ENCODE peak calls at places on chromosomes 13 and 19, in six cellular contexts. One of them, this sample, is unnamed.

GRCh38 chr19:14632286-14632685 is 42.4 kb downstream of the ADGRE3 start:
- ATAC-seq in stimulated activated naive CD8-positive, alpha-beta T cell treated with anti-CD3 and anti-CD28 coated beads, Interleukin-15, amount 100 ng/mL, for 72 hours: peak
- ATAC-seq in heart left ventricle: no peak
- ATAC-seq in activated CD8-positive, alpha-beta T cell treated with anti-CD3 and anti-CD28 coated beads for 36 hours: peak
- ATAC-seq in GM12878: peak
- ATAC-seq in sciatic nerve: no peak
- ATAC-seq in this sample: peak

GRCh38 chr19:10552596-10553053 is 8.9 kb downstream of the ATG4D start:
- ATAC-seq in stimulated activated naive CD8-positive, alpha-beta T cell treated with anti-CD3 and anti-CD28 coated beads, Interleukin-15, amount 100 ng/mL, for 72 hours: no peak
- ATAC-seq in sciatic nerve: peak
- ATAC-seq in activated CD8-positive, alpha-beta T cell treated with anti-CD3 and anti-CD28 coated beads for 36 hours: no peak
- ATAC-seq in GM12878: peak
- ATAC-seq in heart left ventricle: peak
- ATAC-seq in this sample: no peak

GRCh38 chr13:35856721-35857346 is 274.3 kb downstream of the DCLK1 start:
- ATAC-seq in heart left ventricle: peak
- ATAC-seq in activated CD8-positive, alpha-beta T cell treated with anti-CD3 and anti-CD28 coated beads for 36 hours: no peak
- ATAC-seq in stimulated activated naive CD8-positive, alpha-beta T cell treated with anti-CD3 and anti-CD28 coated beads, Interleukin-15, amount 100 ng/mL, for 72 hours: no peak
- ATAC-seq in GM12878: no peak
- ATAC-seq in sciatic nerve: no peak
- ATAC-seq in this sample: no peak

GRCh38 chr13:101327844-101328243 is 88.5 kb downstream of the NALCN start:
- ATAC-seq in heart left ventricle: no peak
- ATAC-seq in sciatic nerve: no peak
- ATAC-seq in stimulated activated naive CD8-positive, alpha-beta T cell treated with anti-CD3 and anti-CD28 coated beads, Interleukin-15, amount 100 ng/mL, for 72 hours: no peak
- ATAC-seq in activated CD8-positive, alpha-beta T cell treated with anti-CD3 and anti-CD28 coated beads for 36 hours: no peak
- ATAC-seq in GM12878: no peak
- ATAC-seq in this sample: no peak

GRCh38 chr19:49691243-49692101 is 556 bp downstream of the CPT1C start:
- ATAC-seq in activated CD8-positive, alpha-beta T cell treated with anti-CD3 and anti-CD28 coated beads for 36 hours: peak
- ATAC-seq in sciatic nerve: peak
- ATAC-seq in heart left ventricle: peak
- ATAC-seq in GM12878: no peak
- ATAC-seq in stimulated activated naive CD8-positive, alpha-beta T cell treated with anti-CD3 and anti-CD28 coated beads, Interleukin-15, amount 100 ng/mL, for 72 hours: peak
- ATAC-seq in this sample: peak

GRCh38 chr19:3881272-3882040 is 971 bp downstream of the ATCAY start:
- ATAC-seq in heart left ventricle: no peak
- ATAC-seq in activated CD8-positive, alpha-beta T cell treated with anti-CD3 and anti-CD28 coated beads for 36 hours: no peak
- ATAC-seq in stimulated activated naive CD8-positive, alpha-beta T cell treated with anti-CD3 and anti-CD28 coated beads, Interleukin-15, amount 100 ng/mL, for 72 hours: no peak
- ATAC-seq in sciatic nerve: no peak
- ATAC-seq in GM12878: no peak
- ATAC-seq in this sample: no peak

GRCh38 chr13:73914119-73914518 is 220.1 kb downstream of the KLF12 start:
- ATAC-seq in activated CD8-positive, alpha-beta T cell treated with anti-CD3 and anti-CD28 coated beads for 36 hours: no peak
- ATAC-seq in sciatic nerve: peak
- ATAC-seq in GM12878: peak
- ATAC-seq in heart left ventricle: no peak
- ATAC-seq in stimulated activated naive CD8-positive, alpha-beta T cell treated with anti-CD3 and anti-CD28 coated beads, Interleukin-15, amount 100 ng/mL, for 72 hours: no peak
- ATAC-seq in this sample: peak

GRCh38 chr19:1591421-1592022 is 1.1 kb downstream of the MBD3 start:
- ATAC-seq in activated CD8-positive, alpha-beta T cell treated with anti-CD3 and anti-CD28 coated beads for 36 hours: no peak
- ATAC-seq in sciatic nerve: no peak
- ATAC-seq in heart left ventricle: no peak
- ATAC-seq in GM12878: peak
- ATAC-seq in stimulated activated naive CD8-positive, alpha-beta T cell treated with anti-CD3 and anti-CD28 coated beads, Interleukin-15, amount 100 ng/mL, for 72 hours: no peak
- ATAC-seq in this sample: no peak

GRCh38 chr13:67224148-67224846 is 5.8 kb downstream of the PCDH9 start:
- ATAC-seq in heart left ventricle: peak
- ATAC-seq in stimulated activated naive CD8-positive, alpha-beta T cell treated with anti-CD3 and anti-CD28 coated beads, Interleukin-15, amount 100 ng/mL, for 72 hours: peak
- ATAC-seq in GM12878: peak
- ATAC-seq in activated CD8-positive, alpha-beta T cell treated with anti-CD3 and anti-CD28 coated beads for 36 hours: peak
- ATAC-seq in sciatic nerve: peak
- ATAC-seq in this sample: no peak

GRCh38 chr19:14683439-14683838 is 6.4 kb upstream of the ZNF333 start:
- ATAC-seq in sciatic nerve: no peak
- ATAC-seq in activated CD8-positive, alpha-beta T cell treated with anti-CD3 and anti-CD28 coated beads for 36 hours: no peak
- ATAC-seq in GM12878: no peak
- ATAC-seq in heart left ventricle: peak
- ATAC-seq in stimulated activated naive CD8-positive, alpha-beta T cell treated with anti-CD3 and anti-CD28 coated beads, Interleukin-15, amount 100 ng/mL, for 72 hours: no peak
- ATAC-seq in this sample: no peak

GRCh38 chr19:10874019-10874418 is 2.7 kb downstream of the CARM1 start:
- ATAC-seq in stimulated activated naive CD8-positive, alpha-beta T cell treated with anti-CD3 and anti-CD28 coated beads, Interleukin-15, amount 100 ng/mL, for 72 hours: no peak
- ATAC-seq in activated CD8-positive, alpha-beta T cell treated with anti-CD3 and anti-CD28 coated beads for 36 hours: no peak
- ATAC-seq in heart left ventricle: no peak
- ATAC-seq in GM12878: no peak
- ATAC-seq in sciatic nerve: no peak
- ATAC-seq in this sample: no peak

GRCh38 chr13:48727252-48728011 is 73.7 kb downstream of the CYSLTR2 start:
- ATAC-seq in activated CD8-positive, alpha-beta T cell treated with anti-CD3 and anti-CD28 coated beads for 36 hours: no peak
- ATAC-seq in heart left ventricle: peak
- ATAC-seq in GM12878: peak
- ATAC-seq in sciatic nerve: peak
- ATAC-seq in stimulated activated naive CD8-positive, alpha-beta T cell treated with anti-CD3 and anti-CD28 coated beads, Interleukin-15, amount 100 ng/mL, for 72 hours: no peak
- ATAC-seq in this sample: no peak

GRCh38 chr19:10670187-10670586 is 16.0 kb downstream of the ILF3 start:
- ATAC-seq in stimulated activated naive CD8-positive, alpha-beta T cell treated with anti-CD3 and anti-CD28 coated beads, Interleukin-15, amount 100 ng/mL, for 72 hours: no peak
- ATAC-seq in activated CD8-positive, alpha-beta T cell treated with anti-CD3 and anti-CD28 coated beads for 36 hours: no peak
- ATAC-seq in heart left ventricle: peak
- ATAC-seq in GM12878: no peak
- ATAC-seq in sciatic nerve: peak
- ATAC-seq in this sample: no peak

GRCh38 chr19:10433131-10433536 is 12.8 kb downstream of the PDE4A start:
- ATAC-seq in activated CD8-positive, alpha-beta T cell treated with anti-CD3 and anti-CD28 coated beads for 36 hours: peak
- ATAC-seq in heart left ventricle: peak
- ATAC-seq in sciatic nerve: no peak
- ATAC-seq in stimulated activated naive CD8-positive, alpha-beta T cell treated with anti-CD3 and anti-CD28 coated beads, Interleukin-15, amount 100 ng/mL, for 72 hours: no peak
- ATAC-seq in GM12878: no peak
- ATAC-seq in this sample: no peak

GRCh38 chr19:989381-990081 is 5.4 kb downstream of the WDR18 start:
- ATAC-seq in GM12878: no peak
- ATAC-seq in stimulated activated naive CD8-positive, alpha-beta T cell treated with anti-CD3 and anti-CD28 coated beads, Interleukin-15, amount 100 ng/mL, for 72 hours: peak
- ATAC-seq in sciatic nerve: no peak
- ATAC-seq in activated CD8-positive, alpha-beta T cell treated with anti-CD3 and anti-CD28 coated beads for 36 hours: no peak
- ATAC-seq in heart left ventricle: no peak
- ATAC-seq in this sample: no peak

GRCh38 chr13:24672141-24673132 is 7.8 kb upstream of the ATP12A start:
- ATAC-seq in heart left ventricle: no peak
- ATAC-seq in stimulated activated naive CD8-positive, alpha-beta T cell treated with anti-CD3 and anti-CD28 coated beads, Interleukin-15, amount 100 ng/mL, for 72 hours: no peak
- ATAC-seq in activated CD8-positive, alpha-beta T cell treated with anti-CD3 and anti-CD28 coated beads for 36 hours: no peak
- ATAC-seq in GM12878: no peak
- ATAC-seq in sciatic nerve: no peak
- ATAC-seq in this sample: no peak

GRCh38 chr13:36395280-36395679 is 37.0 kb upstream of the CCNA1 start:
- ATAC-seq in activated CD8-positive, alpha-beta T cell treated with anti-CD3 and anti-CD28 coated beads for 36 hours: no peak
- ATAC-seq in stimulated activated naive CD8-positive, alpha-beta T cell treated with anti-CD3 and anti-CD28 coated beads, Interleukin-15, amount 100 ng/mL, for 72 hours: no peak
- ATAC-seq in heart left ventricle: peak
- ATAC-seq in GM12878: peak
- ATAC-seq in sciatic nerve: peak
- ATAC-seq in this sample: no peak

GRCh38 chr13:40432018-40432978 is 234.1 kb downstream of the FOXO1 start:
- ATAC-seq in GM12878: peak
- ATAC-seq in activated CD8-positive, alpha-beta T cell treated with anti-CD3 and anti-CD28 coated beads for 36 hours: peak
- ATAC-seq in stimulated activated naive CD8-positive, alpha-beta T cell treated with anti-CD3 and anti-CD28 coated beads, Interleukin-15, amount 100 ng/mL, for 72 hours: peak
- ATAC-seq in heart left ventricle: peak
- ATAC-seq in sciatic nerve: peak
- ATAC-seq in this sample: peak

GRCh38 chr13:91417660-91418325 is 19.4 kb downstream of the GPC5 start:
- ATAC-seq in GM12878: peak
- ATAC-seq in stimulated activated naive CD8-positive, alpha-beta T cell treated with anti-CD3 and anti-CD28 coated beads, Interleukin-15, amount 100 ng/mL, for 72 hours: peak
- ATAC-seq in activated CD8-positive, alpha-beta T cell treated with anti-CD3 and anti-CD28 coated beads for 36 hours: no peak
- ATAC-seq in sciatic nerve: no peak
- ATAC-seq in heart left ventricle: no peak
- ATAC-seq in this sample: no peak

GRCh38 chr19:37928527-37929286 is 21.7 kb downstream of the SIPA1L3 start:
- ATAC-seq in activated CD8-positive, alpha-beta T cell treated with anti-CD3 and anti-CD28 coated beads for 36 hours: no peak
- ATAC-seq in stimulated activated naive CD8-positive, alpha-beta T cell treated with anti-CD3 and anti-CD28 coated beads, Interleukin-15, amount 100 ng/mL, for 72 hours: no peak
- ATAC-seq in GM12878: peak
- ATAC-seq in heart left ventricle: no peak
- ATAC-seq in sciatic nerve: no peak
- ATAC-seq in this sample: peak

GRCh38 chr19:40411958-40412499 is 1.1 kb downstream of the PRX start:
- ATAC-seq in sciatic nerve: no peak
- ATAC-seq in GM12878: no peak
- ATAC-seq in activated CD8-positive, alpha-beta T cell treated with anti-CD3 and anti-CD28 coated beads for 36 hours: no peak
- ATAC-seq in heart left ventricle: peak
- ATAC-seq in stimulated activated naive CD8-positive, alpha-beta T cell treated with anti-CD3 and anti-CD28 coated beads, Interleukin-15, amount 100 ng/mL, for 72 hours: no peak
- ATAC-seq in this sample: no peak

GRCh38 chr13:113545931-113546516 is 38.5 kb upstream of the TFDP1 start:
- ATAC-seq in GM12878: no peak
- ATAC-seq in sciatic nerve: peak
- ATAC-seq in stimulated activated naive CD8-positive, alpha-beta T cell treated with anti-CD3 and anti-CD28 coated beads, Interleukin-15, amount 100 ng/mL, for 72 hours: peak
- ATAC-seq in activated CD8-positive, alpha-beta T cell treated with anti-CD3 and anti-CD28 coated beads for 36 hours: no peak
- ATAC-seq in heart left ventricle: peak
- ATAC-seq in this sample: no peak

GRCh38 chr13:46355088-46355468 is 32.0 kb downstream of the RUBCNL start:
- ATAC-seq in activated CD8-positive, alpha-beta T cell treated with anti-CD3 and anti-CD28 coated beads for 36 hours: peak
- ATAC-seq in sciatic nerve: no peak
- ATAC-seq in heart left ventricle: no peak
- ATAC-seq in GM12878: no peak
- ATAC-seq in stimulated activated naive CD8-positive, alpha-beta T cell treated with anti-CD3 and anti-CD28 coated beads, Interleukin-15, amount 100 ng/mL, for 72 hours: no peak
- ATAC-seq in this sample: no peak

GRCh38 chr13:55439450-55439849 is 1701.3 kb upstream of the PRR20A start:
- ATAC-seq in stimulated activated naive CD8-positive, alpha-beta T cell treated with anti-CD3 and anti-CD28 coated beads, Interleukin-15, amount 100 ng/mL, for 72 hours: no peak
- ATAC-seq in sciatic nerve: no peak
- ATAC-seq in GM12878: no peak
- ATAC-seq in heart left ventricle: no peak
- ATAC-seq in activated CD8-positive, alpha-beta T cell treated with anti-CD3 and anti-CD28 coated beads for 36 hours: no peak
- ATAC-seq in this sample: no peak

GRCh38 chr19:45187421-45188100 is 9.0 kb downstream of the BLOC1S3 start:
- ATAC-seq in activated CD8-positive, alpha-beta T cell treated with anti-CD3 and anti-CD28 coated beads for 36 hours: peak
- ATAC-seq in heart left ventricle: peak
- ATAC-seq in stimulated activated naive CD8-positive, alpha-beta T cell treated with anti-CD3 and anti-CD28 coated beads, Interleukin-15, amount 100 ng/mL, for 72 hours: peak
- ATAC-seq in sciatic nerve: no peak
- ATAC-seq in GM12878: peak
- ATAC-seq in this sample: peak

GRCh38 chr13:41500501-41500900 is 43.2 kb downstream of the RGCC start:
- ATAC-seq in heart left ventricle: peak
- ATAC-seq in GM12878: peak
- ATAC-seq in stimulated activated naive CD8-positive, alpha-beta T cell treated with anti-CD3 and anti-CD28 coated beads, Interleukin-15, amount 100 ng/mL, for 72 hours: peak
- ATAC-seq in sciatic nerve: peak
- ATAC-seq in activated CD8-positive, alpha-beta T cell treated with anti-CD3 and anti-CD28 coated beads for 36 hours: peak
- ATAC-seq in this sample: peak

GRCh38 chr13:21534760-21535159 is 69.2 kb downstream of the MICU2 start:
- ATAC-seq in activated CD8-positive, alpha-beta T cell treated with anti-CD3 and anti-CD28 coated beads for 36 hours: no peak
- ATAC-seq in sciatic nerve: no peak
- ATAC-seq in stimulated activated naive CD8-positive, alpha-beta T cell treated with anti-CD3 and anti-CD28 coated beads, Interleukin-15, amount 100 ng/mL, for 72 hours: no peak
- ATAC-seq in GM12878: no peak
- ATAC-seq in heart left ventricle: no peak
- ATAC-seq in this sample: no peak

GRCh38 chr13:98467263-98467985 is 109.5 kb downstream of the STK24 start:
- ATAC-seq in stimulated activated naive CD8-positive, alpha-beta T cell treated with anti-CD3 and anti-CD28 coated beads, Interleukin-15, amount 100 ng/mL, for 72 hours: no peak
- ATAC-seq in heart left ventricle: peak
- ATAC-seq in activated CD8-positive, alpha-beta T cell treated with anti-CD3 and anti-CD28 coated beads for 36 hours: no peak
- ATAC-seq in sciatic nerve: no peak
- ATAC-seq in GM12878: no peak
- ATAC-seq in this sample: no peak

GRCh38 chr19:42191855-42192254 is 25.6 kb downstream of the DEDD2 start:
- ATAC-seq in activated CD8-positive, alpha-beta T cell treated with anti-CD3 and anti-CD28 coated beads for 36 hours: peak
- ATAC-seq in stimulated activated naive CD8-positive, alpha-beta T cell treated with anti-CD3 and anti-CD28 coated beads, Interleukin-15, amount 100 ng/mL, for 72 hours: peak
- ATAC-seq in GM12878: no peak
- ATAC-seq in sciatic nerve: no peak
- ATAC-seq in heart left ventricle: no peak
- ATAC-seq in this sample: no peak